ENCODE peak calls at places on chromosome X, in ten cellular contexts. T is HCT116, E is uterus, F is GM12865, I is esophagus squamous epithelium, L is suprapubic skin, U is GM23338, S is heart left ventricle, Q is tibial artery, W is dorsolateral prefrontal cortex. X is an unnamed sample.

GRCh38 chrX:23752740-23753435 is 9.8 kb upstream of the ACOT9 start:
- DNase-seq in T (no peak), E (no peak), F (no peak), I (no peak), L (no peak), U (no peak), S (no peak), Q (no peak), W (no peak), X (no peak)

GRCh38 chrX:106168107-106168506 is at the start of gene PWWP3B:
- DNase-seq in T (peak; percentile 38), E (peak; percentile 61), F (no peak), I (no peak), L (no peak), U (peak; percentile 74), S (peak; percentile 48), Q (no peak), W (peak; percentile 45), X (no peak)

GRCh38 chrX:22220941-22221340 is 51.8 kb upstream of the CBLL2 start:
- DNase-seq in T (peak; percentile 2), E (no peak), F (no peak), I (no peak), L (no peak), U (no peak), S (no peak), Q (no peak), W (no peak), X (no peak)

GRCh38 chrX:35098419-35098818 is 155.8 kb downstream of the FAM47B start:
- DNase-seq in T (no peak), E (no peak), F (no peak), I (no peak), L (no peak), U (no peak), S (no peak), Q (no peak), W (no peak), X (no peak)

GRCh38 chrX:76279007-76279406 is 106.1 kb downstream of the PBDC1 start:
- DNase-seq in T (peak; percentile 22), E (peak; percentile 28), F (peak; percentile 42), I (no peak), L (no peak), U (peak; percentile 69), S (no peak), Q (no peak), W (no peak), X (no peak)

GRCh38 chrX:47723689-47724088 is 64.7 kb upstream of the UXT start:
- DNase-seq in T (no peak), E (no peak), F (peak; percentile 2), I (no peak), L (no peak), U (peak; percentile 37), S (no peak), Q (no peak), W (no peak), X (no peak)

GRCh38 chrX:20383487-20383886 is 116.8 kb upstream of the RPS6KA3 start:
- DNase-seq in T (no peak), E (no peak), F (no peak), I (no peak), L (no peak), U (no peak), S (no peak), Q (no peak), W (no peak), X (no peak)

GRCh38 chrX:154012336-154012991 is 7.2 kb downstream of the IRAK1 start:
- DNase-seq in T (no peak), E (no peak), F (no peak), I (no peak), L (no peak), U (peak; percentile 18), S (no peak), Q (no peak), W (no peak), X (no peak)

GRCh38 chrX:123713434-123713833 is 19.4 kb downstream of the THOC2 start:
- DNase-seq in T (no peak), E (no peak), F (no peak), I (no peak), L (no peak), U (no peak), S (no peak), Q (no peak), W (no peak), X (no peak)

GRCh38 chrX:149498767-149499166 is 6.3 kb downstream of the IDS start:
- DNase-seq in T (no peak), E (no peak), F (no peak), I (no peak), L (no peak), U (no peak), S (no peak), Q (no peak), W (no peak), X (no peak)

GRCh38 chrX:55132416-55132815 is 43.6 kb downstream of the PAGE2 start:
- DNase-seq in T (no peak), E (no peak), F (no peak), I (no peak), L (no peak), U (no peak), S (no peak), Q (no peak), W (no peak), X (no peak)

GRCh38 chrX:102339312-102340298 is 92.6 kb downstream of the NXF2 start:
- DNase-seq in T (no peak), E (no peak), F (peak; percentile 15), I (no peak), L (peak; percentile 24), U (peak; percentile 49), S (no peak), Q (no peak), W (peak; percentile 27), X (no peak)

GRCh38 chrX:48540015-48540350 is 469 bp downstream of the TBC1D25 start:
- DNase-seq in T (peak; percentile 12), E (peak; percentile 54), F (peak; percentile 69), I (no peak), L (no peak), U (no peak), S (peak; percentile 40), Q (no peak), W (no peak), X (no peak)

GRCh38 chrX:103687696-103688191 is 1.2 kb upstream of the MORF4L2 start:
- DNase-seq in T (peak; percentile 64), E (peak; percentile 81), F (peak; percentile 67), I (no peak), L (peak; percentile 74), U (peak; percentile 88), S (peak; percentile 68), Q (peak; percentile 81), W (peak; percentile 68), X (peak; percentile 51)

GRCh38 chrX:10235851-10236250 is 79.1 kb downstream of the CLCN4 start:
- DNase-seq in T (no peak), E (no peak), F (no peak), I (no peak), L (no peak), U (no peak), S (no peak), Q (no peak), W (no peak), X (no peak)

GRCh38 chrX:23786268-23786815 is 3.4 kb downstream of the SAT1 start:
- DNase-seq in T (no peak), E (no peak), F (no peak), I (no peak), L (no peak), U (no peak), S (no peak), Q (no peak), W (no peak), X (no peak)

GRCh38 chrX:140608111-140608510 is 101.4 kb upstream of the LINC00632 start:
- DNase-seq in T (no peak), E (no peak), F (no peak), I (no peak), L (no peak), U (peak; percentile 35), S (no peak), Q (no peak), W (no peak), X (no peak)

DNA sequence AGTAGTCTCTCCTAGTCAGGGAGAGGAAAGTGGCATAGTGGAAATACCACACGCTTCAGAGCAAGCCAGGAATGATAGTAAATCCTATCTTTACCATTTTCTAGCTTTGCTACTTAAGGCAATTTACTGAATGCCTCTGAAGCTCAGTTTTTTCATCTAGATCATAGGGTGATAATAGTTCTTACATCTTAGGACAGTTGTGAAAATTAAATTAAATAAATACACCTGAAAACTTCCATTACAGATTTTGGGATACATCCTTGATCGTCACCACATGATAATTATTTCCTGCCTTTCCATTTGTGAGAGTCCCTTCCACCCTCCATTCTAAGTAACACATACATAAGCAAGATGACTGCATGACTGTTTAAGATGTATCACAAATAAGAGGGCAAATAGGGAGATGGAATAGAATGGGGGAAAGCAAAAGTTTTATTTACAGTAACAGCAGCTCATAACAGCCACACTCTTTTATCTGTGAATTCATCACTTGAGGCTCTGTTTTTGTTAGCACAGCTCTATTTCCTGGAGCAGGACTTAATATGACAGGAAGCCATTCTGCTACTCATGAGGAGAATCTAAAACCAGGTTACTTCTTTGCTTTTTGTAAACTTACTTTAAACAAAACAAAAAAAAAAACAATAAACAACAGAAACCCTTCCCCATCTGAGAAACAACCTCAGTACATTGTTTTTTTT is 13.4 kb downstream of the P2RY10 start:
- DNase-seq in T (no peak), E (no peak), F (no peak), I (no peak), L (no peak), U (no peak), S (no peak), Q (no peak), W (no peak), X (no peak)
- TF ChIP-seq CTCF in T (no peak), E (no peak), F (no peak), I (no peak), L (no peak), U (no peak), S (no peak), Q (no peak), W (no peak), X (no peak)

GRCh38 chrX:3585719-3586118 is 127.7 kb downstream of the PRKX start:
- DNase-seq in T (no peak), E (no peak), F (no peak), I (no peak), L (no peak), U (no peak), S (no peak), Q (no peak), W (no peak), X (no peak)
- TF ChIP-seq CTCF in T (no peak), E (no peak), F (no peak), I (no peak), L (no peak), U (no peak), S (no peak), Q (no peak), W (no peak), X (no peak)

DNA sequence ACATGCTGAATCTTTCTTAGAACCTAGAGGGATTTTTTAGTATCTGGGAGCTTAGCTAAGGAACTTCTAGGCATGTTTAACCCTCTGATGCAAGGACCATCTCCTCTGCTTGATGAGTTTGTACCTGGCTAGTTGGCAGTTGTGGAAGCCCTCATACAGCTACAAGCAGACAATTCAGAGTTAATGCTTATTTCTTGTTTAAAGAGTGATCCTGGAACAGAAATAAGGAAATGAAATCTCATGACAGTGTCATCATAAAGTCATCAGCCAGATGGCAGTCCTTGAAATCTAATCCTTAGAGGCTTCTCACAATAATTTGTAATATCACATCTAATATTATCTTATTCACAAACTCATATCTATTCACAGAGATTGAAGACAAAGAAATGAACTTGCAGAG is 581.6 kb upstream of the FTHL17 start:
- DNase-seq in T (no peak), E (no peak), F (no peak), I (no peak), L (no peak), U (no peak), S (no peak), Q (no peak), W (no peak), X (no peak)
- TF ChIP-seq CTCF in T (no peak), E (no peak), F (no peak), I (no peak), L (no peak), U (no peak), S (no peak), Q (no peak), W (no peak), X (no peak)

GRCh38 chrX:77597090-77597489 is 149.9 kb downstream of the FGF16 start:
- DNase-seq in T (no peak), E (no peak), F (no peak), I (no peak), L (no peak), U (peak; percentile 2), S (no peak), Q (no peak), W (no peak), X (no peak)
- TF ChIP-seq CTCF in T (peak; percentile 22), E (no peak), F (no peak), I (peak; percentile 42), L (no peak), U (peak; percentile 33), S (peak; percentile 30), Q (no peak), W (peak; percentile 38), X (peak; percentile 40)

X was measured in progenitor cell of endocrine pancreas.